ENCODE peak calls at places on chromosomes 1 and 21, in seven cellular contexts. One of them, this sample, is unnamed.

GRCh38 chr1:230891984-230892383 is 23.7 kb upstream of the C1orf198 start:
- DNase-seq in NCI-H2029: no peak
- DNase-seq in GM18507: peak; percentile 8
- DNase-seq in iPS-NIHi11: no peak
- DNase-seq in GM20000: peak; percentile 17
- DNase-seq in anterior cingulate cortex: no peak
- DNase-seq in GM10248: no peak
- DNase-seq in this sample: no peak

GRCh38 chr21:34367320-34367935 is 3.6 kb downstream of the KCNE2 start:
- DNase-seq in GM20000: peak; percentile 42
- DNase-seq in anterior cingulate cortex: no peak
- DNase-seq in NCI-H2029: peak; percentile 32
- DNase-seq in GM18507: no peak
- DNase-seq in iPS-NIHi11: peak; percentile 42
- DNase-seq in GM10248: peak; percentile 40
- DNase-seq in this sample: peak; percentile 90

GRCh38 chr1:156894711-156895407 is 1.3 kb downstream of the PEAR1 start:
- DNase-seq in iPS-NIHi11: no peak
- DNase-seq in GM10248: no peak
- DNase-seq in anterior cingulate cortex: no peak
- DNase-seq in GM18507: no peak
- DNase-seq in NCI-H2029: no peak
- DNase-seq in GM20000: no peak
- DNase-seq in this sample: no peak

GRCh38 chr1:203744008-203744972 is 20.7 kb upstream of the LAX1 start:
- DNase-seq in iPS-NIHi11: peak; percentile 37
- DNase-seq in GM10248: peak; percentile 48
- DNase-seq in NCI-H2029: no peak
- DNase-seq in anterior cingulate cortex: peak; percentile 48
- DNase-seq in GM18507: no peak
- DNase-seq in GM20000: peak; percentile 38
- DNase-seq in this sample: no peak

GRCh38 chr1:61742620-61743431 is 546 bp downstream of the PATJ start:
- DNase-seq in GM20000: peak; percentile 88
- DNase-seq in anterior cingulate cortex: peak; percentile 58
- DNase-seq in GM10248: peak; percentile 73
- DNase-seq in NCI-H2029: peak; percentile 62
- DNase-seq in GM18507: peak; percentile 38
- DNase-seq in iPS-NIHi11: peak; percentile 81
- DNase-seq in this sample: peak; percentile 85

GRCh38 chr1:115454835-115455511 is 116.9 kb upstream of the NGF start:
- DNase-seq in anterior cingulate cortex: no peak
- DNase-seq in GM20000: no peak
- DNase-seq in iPS-NIHi11: no peak
- DNase-seq in NCI-H2029: peak; percentile 66
- DNase-seq in GM18507: no peak
- DNase-seq in GM10248: no peak
- DNase-seq in this sample: no peak

GRCh38 chr21:43893536-43894205 is 28.6 kb downstream of the AGPAT3 start:
- DNase-seq in GM20000: peak; percentile 70
- DNase-seq in iPS-NIHi11: no peak
- DNase-seq in GM10248: peak; percentile 59
- DNase-seq in NCI-H2029: no peak
- DNase-seq in GM18507: no peak
- DNase-seq in anterior cingulate cortex: no peak
- DNase-seq in this sample: no peak

GRCh38 chr1:31791131-31791858 is 24.5 kb downstream of the SPOCD1 start:
- DNase-seq in anterior cingulate cortex: no peak
- DNase-seq in iPS-NIHi11: no peak
- DNase-seq in NCI-H2029: no peak
- DNase-seq in GM18507: no peak
- DNase-seq in GM10248: no peak
- DNase-seq in GM20000: no peak
- DNase-seq in this sample: no peak

GRCh38 chr1:8004803-8005573 is 21.1 kb downstream of the ERRFI1 start:
- DNase-seq in iPS-NIHi11: no peak
- DNase-seq in GM20000: no peak
- DNase-seq in GM18507: no peak
- DNase-seq in NCI-H2029: no peak
- DNase-seq in GM10248: no peak
- DNase-seq in anterior cingulate cortex: no peak
- DNase-seq in this sample: peak; percentile 94

GRCh38 chr1:192485692-192486436 is 89.7 kb upstream of the RGS1 start:
- DNase-seq in iPS-NIHi11: no peak
- DNase-seq in NCI-H2029: peak; percentile 25
- DNase-seq in GM20000: no peak
- DNase-seq in GM10248: no peak
- DNase-seq in GM18507: no peak
- DNase-seq in anterior cingulate cortex: no peak
- DNase-seq in this sample: peak; percentile 5